ENCODE peak calls at places on chromosomes 1 and 21, in seven cellular contexts. J is glutamatergic neuron; V is hippocampal formation; L is A172; N is NAMALWA; Z is effector memory CD4-positive, alpha-beta T cell; E is effector CD8-positive, alpha-beta T cell. Y is an unnamed sample.

GRCh38 chr21:38503588-38503987 is 5.3 kb upstream of the ERG start:
- DNase-seq in J (no peak), E (no peak), Z (no peak), V (no peak), N (no peak), L (no peak), Y (peak)

GRCh38 chr1:230495021-230495550 is 69.0 kb upstream of the PGBD5 start:
- DNase-seq in N (no peak), E (no peak), V (peak), Z (no peak), L (no peak), J (no peak), Y (no peak)

GRCh38 chr1:169833179-169833901 is 38.6 kb upstream of the METTL18 start:
- DNase-seq in N (no peak), L (no peak), V (no peak), J (no peak), Z (no peak), E (no peak), Y (no peak)

GRCh38 chr21:16532841-16533240 is 803.1 kb downstream of the USP25 start:
- DNase-seq in Z (no peak), V (peak), L (peak), N (no peak), E (no peak), J (no peak), Y (no peak)

GRCh38 chr1:68301538-68301937 is 69.2 kb upstream of the WLS start:
- DNase-seq in J (no peak), N (no peak), V (no peak), E (no peak), Z (no peak), L (no peak), Y (no peak)

GRCh38 chr1:230509281-230509977 is 83.3 kb upstream of the PGBD5 start:
- DNase-seq in L (peak), V (no peak), Z (no peak), N (peak), J (no peak), E (no peak), Y (no peak)

GRCh38 chr1:93874025-93874651 is 4.9 kb downstream of the DNTTIP2 start:
- DNase-seq in N (peak), L (peak), E (no peak), V (peak), J (no peak), Z (no peak), Y (no peak)

GRCh38 chr1:43975249-43975961 is 645 bp downstream of the ATP6V0B start:
- DNase-seq in V (no peak), L (no peak), N (peak), E (peak), J (no peak), Z (no peak), Y (peak)

GRCh38 chr1:78375996-78376395 is 114.8 kb upstream of the PTGFR start:
- DNase-seq in N (no peak), V (no peak), L (no peak), E (no peak), J (no peak), Z (no peak), Y (no peak)

GRCh38 chr1:201217146-201217545 is 26.5 kb downstream of the IGFN1 start:
- DNase-seq in Z (no peak), L (no peak), J (no peak), E (no peak), V (no peak), N (no peak), Y (no peak)

GRCh38 chr1:152461544-152461943 is 47.5 kb upstream of the CRNN start:
- DNase-seq in J (peak), N (peak), E (no peak), Z (peak), V (peak), L (peak), Y (no peak)

GRCh38 chr1:119613769-119614358 is 34.2 kb downstream of the ZNF697 start:
- DNase-seq in E (peak), Z (no peak), J (peak), V (peak), L (peak), N (peak), Y (peak)

GRCh38 chr1:9385801-9386573 is 93.3 kb downstream of the SPSB1 start:
- DNase-seq in E (no peak), J (no peak), L (no peak), N (no peak), Z (no peak), V (no peak), Y (no peak)

GRCh38 chr1:1554926-1555915 is 14.8 kb upstream of the TMEM240 start:
- DNase-seq in Z (no peak), N (no peak), E (no peak), J (no peak), V (no peak), L (peak), Y (no peak)

GRCh38 chr1:85200367-85200869 is 398 bp downstream of the SYDE2 start:
- DNase-seq in N (peak), J (peak), L (peak), V (no peak), E (peak), Z (no peak), Y (peak)

GRCh38 chr1:230828421-230828820 is 39.9 kb downstream of the C1orf198 start:
- DNase-seq in Z (no peak), J (no peak), L (no peak), E (no peak), V (no peak), N (no peak), Y (no peak)

GRCh38 chr1:245247356-245247755 is 92.6 kb downstream of the KIF26B start:
- DNase-seq in L (no peak), V (no peak), E (no peak), N (no peak), J (no peak), Z (no peak), Y (no peak)

GRCh38 chr1:20376880-20377494 is 86.3 kb downstream of the VWA5B1 start:
- DNase-seq in Z (no peak), V (peak), E (no peak), N (peak), J (peak), L (peak), Y (no peak)

GRCh38 chr1:181483561-181484291 is 409 bp downstream of the CACNA1E start:
- DNase-seq in L (no peak), N (no peak), Z (no peak), V (no peak), J (peak), E (no peak), Y (no peak)

GRCh38 chr1:220952941-220953340 is 73.7 kb downstream of the HLX start:
- DNase-seq in L (no peak), E (no peak), Z (no peak), V (no peak), J (no peak), N (no peak), Y (no peak)

GRCh38 chr1:198465201-198466144 is 75.0 kb downstream of the ATP6V1G3 start:
- DNase-seq in E (no peak), Z (no peak), L (peak), J (no peak), V (peak), N (peak), Y (no peak)

GRCh38 chr1:27884182-27884954 is 12.0 kb downstream of the THEMIS2 start:
- DNase-seq in V (no peak), N (peak), L (no peak), J (no peak), Z (no peak), E (no peak), Y (peak)

GRCh38 chr1:54329337-54329954 is 76.7 kb downstream of the SSBP3 start:
- DNase-seq in E (no peak), L (no peak), V (peak), Z (no peak), J (no peak), N (no peak), Y (no peak)

GRCh38 chr1:233569636-233570035 is 44.3 kb upstream of the KCNK1 start:
- DNase-seq in V (no peak), J (no peak), L (no peak), E (no peak), N (no peak), Z (no peak), Y (no peak)

GRCh38 chr1:64470670-64471217 is 815 bp downstream of the CACHD1 start:
- DNase-seq in E (peak), J (peak), L (no peak), V (no peak), Z (no peak), N (no peak), Y (peak)

GRCh38 chr1:114328505-114328904 is 174.8 kb upstream of the SYT6 start:
- DNase-seq in Z (no peak), L (no peak), N (no peak), J (no peak), E (no peak), V (no peak), Y (no peak)

GRCh38 chr1:61420243-61420642 is 304.7 kb downstream of the TM2D1 start:
- DNase-seq in L (no peak), V (no peak), J (no peak), N (no peak), Z (no peak), E (no peak), Y (no peak)

GRCh38 chr21:14863745-14864210 is 201.0 kb downstream of the NRIP1 start:
- DNase-seq in E (no peak), Z (no peak), L (no peak), N (no peak), J (no peak), V (no peak), Y (no peak)

GRCh38 chr21:29018540-29018939 is 609 bp downstream of the RWDD2B start:
- DNase-seq in L (no peak), Z (no peak), E (no peak), N (no peak), J (no peak), V (no peak), Y (no peak)

Y was measured in aorta.